ENCODE peak calls at places on chromosomes 6 and 20, in five cellular contexts. H is keratinocyte, W is gastrocnemius medialis, A is RWPE1, M is stomach. G is an unnamed sample.

GRCh38 chr6:18099501-18099900 is 23.0 kb downstream of the NHLRC1 start:
- DNase-seq in H (no peak), W (no peak), A (no peak), M (no peak), G (peak)

GRCh38 chr20:62245911-62246280 is 7.6 kb downstream of the OSBPL2 start:
- DNase-seq in H (no peak), W (no peak), A (no peak), M (no peak), G (no peak)

GRCh38 chr6:149359439-149359838 is 40.6 kb upstream of the SUMO4 start:
- DNase-seq in H (no peak), W (no peak), A (no peak), M (no peak), G (no peak)

GRCh38 chr20:12564982-12565381 is 443.8 kb upstream of the SPTLC3 start:
- DNase-seq in H (no peak), W (no peak), A (no peak), M (no peak), G (no peak)

GRCh38 chr6:46191961-46192360 is 21.2 kb upstream of the ENPP5 start:
- DNase-seq in H (no peak), W (no peak), A (no peak), M (no peak), G (peak)

GRCh38 chr20:61308171-61308795 is 56.2 kb downstream of the CDH4 start:
- DNase-seq in H (no peak), W (no peak), A (no peak), M (no peak), G (no peak)

GRCh38 chr6:101396552-101397173 is 3.2 kb downstream of the GRIK2 start:
- DNase-seq in H (no peak), W (no peak), A (peak), M (peak), G (no peak)

GRCh38 chr6:121695346-121695745 is 259.9 kb downstream of the GJA1 start:
- DNase-seq in H (no peak), W (no peak), A (no peak), M (no peak), G (no peak)

GRCh38 chr6:148811472-148811871 is 64.6 kb downstream of the UST start:
- DNase-seq in H (no peak), W (no peak), A (no peak), M (no peak), G (no peak)

GRCh38 chr20:62477669-62478450 is 2.1 kb upstream of the GATA5 start:
- DNase-seq in H (no peak), W (no peak), A (no peak), M (no peak), G (no peak)

GRCh38 chr20:54063998-54064676 is 6.3 kb downstream of the BCAS1 start:
- DNase-seq in H (no peak), W (no peak), A (no peak), M (no peak), G (no peak)

GRCh38 chr6:41581381-41581991 is 35.3 kb downstream of the FOXP4 start:
- DNase-seq in H (no peak), W (no peak), A (peak), M (no peak), G (no peak)

GRCh38 chr6:26017567-26017966 is 55.0 kb downstream of the TRIM38 start:
- DNase-seq in H (no peak), W (no peak), A (peak), M (peak), G (peak)

GRCh38 chr20:53844259-53844658 is 226.1 kb downstream of the BCAS1 start:
- DNase-seq in H (no peak), W (no peak), A (no peak), M (no peak), G (no peak)

GRCh38 chr6:100879317-100879716 is 1.8 kb downstream of the ASCC3 start:
- DNase-seq in H (no peak), W (no peak), A (no peak), M (no peak), G (no peak)

GRCh38 chr6:133350928-133351327 is 109.8 kb downstream of the EYA4 start:
- DNase-seq in H (no peak), W (no peak), A (no peak), M (no peak), G (no peak)

GRCh38 chr6:32627831-32628230 is 9.4 kb upstream of the HLA-DQA1 start:
- DNase-seq in H (no peak), W (no peak), A (peak), M (peak), G (no peak)

GRCh38 chr20:59683181-59683580 is 78.8 kb downstream of the PHACTR3 start:
- DNase-seq in H (no peak), W (no peak), A (no peak), M (no peak), G (no peak)

GRCh38 chr20:31542963-31543362 is 28.7 kb downstream of the HM13 start:
- DNase-seq in H (no peak), W (no peak), A (no peak), M (no peak), G (no peak)

GRCh38 chr6:157148391-157149323 is 174.7 kb downstream of the TMEM242 start:
- DNase-seq in H (no peak), W (no peak), A (peak), M (peak), G (peak)

GRCh38 chr6:41367700-41368099 is 32.3 kb downstream of the NCR2 start:
- DNase-seq in H (no peak), W (no peak), A (peak), M (peak), G (no peak)

GRCh38 chr20:63698739-63699465 is 2.5 kb downstream of the TNFRSF6B start:
- DNase-seq in H (peak), W (no peak), A (peak), M (no peak), G (peak)

GRCh38 chr6:81785340-81785739 is 32.9 kb upstream of the TENT5A start:
- DNase-seq in H (no peak), W (no peak), A (no peak), M (no peak), G (peak)

GRCh38 chr6:111604259-111605099 is 1.2 kb downstream of the TRAF3IP2 start:
- DNase-seq in H (no peak), W (peak), A (peak), M (peak), G (no peak)

GRCh38 chr20:61052796-61053442 is 199.1 kb upstream of the CDH4 start:
- DNase-seq in H (no peak), W (no peak), A (no peak), M (no peak), G (no peak)

GRCh38 chr6:128388380-128388779 is 132.0 kb downstream of the PTPRK start:
- DNase-seq in H (no peak), W (no peak), A (no peak), M (no peak), G (no peak)

GRCh38 chr6:36577298-36577697 is 16.9 kb upstream of the SRSF3 start:
- DNase-seq in H (no peak), W (no peak), A (peak), M (no peak), G (peak)

GRCh38 chr6:105135907-105136432 is 43.8 kb downstream of the POPDC3 start:
- DNase-seq in H (no peak), W (no peak), A (no peak), M (no peak), G (no peak)

GRCh38 chr20:10113746-10114145 is 79.0 kb downstream of the ANKEF1 start:
- DNase-seq in H (no peak), W (no peak), A (no peak), M (no peak), G (no peak)

GRCh38 chr6:132614554-132614953 is 9.5 kb downstream of the TAAR2 start:
- DNase-seq in H (no peak), W (no peak), A (peak), M (no peak), G (peak)

GRCh38 chr6:132228894-132229293 is 172.4 kb downstream of the MOXD1 start:
- DNase-seq in H (no peak), W (no peak), A (no peak), M (no peak), G (no peak)

GRCh38 chr6:2270049-2270448 is 24.6 kb upstream of the GMDS start:
- DNase-seq in H (no peak), W (no peak), A (no peak), M (no peak), G (no peak)

GRCh38 chr6:2266031-2266430 is 20.6 kb upstream of the GMDS start:
- DNase-seq in H (no peak), W (no peak), A (no peak), M (no peak), G (no peak)

GRCh38 chr6:2264932-2265331 is 19.5 kb upstream of the GMDS start:
- DNase-seq in H (no peak), W (no peak), A (peak), M (no peak), G (peak)

GRCh38 chr6:2263896-2264295 is 18.5 kb upstream of the GMDS start:
- DNase-seq in H (no peak), W (no peak), A (no peak), M (no peak), G (no peak)

DNA sequence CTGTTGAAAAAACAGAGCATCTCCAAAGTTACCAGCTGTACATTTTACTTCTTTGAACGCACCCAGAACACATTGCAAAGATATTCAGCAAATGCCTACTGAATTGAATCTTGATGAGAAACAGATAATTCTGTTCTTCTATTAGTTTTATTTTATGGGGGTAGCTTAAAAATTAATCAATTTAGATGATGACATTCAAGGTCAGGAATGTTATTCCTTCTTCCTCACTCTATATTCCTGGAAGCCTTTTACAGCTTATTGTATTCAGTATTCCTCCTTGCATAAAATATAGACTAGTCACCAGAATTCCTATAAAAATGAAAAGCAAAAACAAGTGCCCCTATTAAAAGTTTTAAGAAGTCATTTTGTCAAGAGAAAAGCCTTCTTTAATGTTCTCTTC is 21.4 kb upstream of the GMDS start:
- DNase-seq in H (no peak), W (no peak), A (no peak), M (no peak), G (no peak)
- H3K27ac ChIP-seq in H (no peak), W (no peak), A (no peak), M (no peak), G (no peak)

GRCh38 chr6:75217203-75217602 is 11.3 kb upstream of the COL12A1 start:
- DNase-seq in H (no peak), W (no peak), A (no peak), M (no peak), G (no peak)
- H3K27ac ChIP-seq in H (no peak), W (no peak), A (no peak), M (no peak), G (no peak)

GRCh38 chr6:12958052-12958706 is 241.6 kb downstream of the PHACTR1 start:
- DNase-seq in H (no peak), W (no peak), A (no peak), M (no peak), G (no peak)
- H3K27ac ChIP-seq in H (no peak), W (peak), A (no peak), M (peak), G (no peak)

GRCh38 chr6:35365599-35366596 is 23.5 kb downstream of the PPARD start:
- DNase-seq in H (no peak), W (no peak), A (no peak), M (no peak), G (no peak)

GRCh38 chr6:35359744-35360348 is 17.5 kb downstream of the PPARD start:
- DNase-seq in H (no peak), W (no peak), A (no peak), M (no peak), G (no peak)

GRCh38 chr6:35360349-35361138 is 18.2 kb downstream of the PPARD start:
- DNase-seq in H (no peak), W (peak), A (no peak), M (no peak), G (peak)

GRCh38 chr6:35362200-35362599 is 19.8 kb downstream of the PPARD start:
- DNase-seq in H (no peak), W (no peak), A (no peak), M (no peak), G (no peak)

DNA sequence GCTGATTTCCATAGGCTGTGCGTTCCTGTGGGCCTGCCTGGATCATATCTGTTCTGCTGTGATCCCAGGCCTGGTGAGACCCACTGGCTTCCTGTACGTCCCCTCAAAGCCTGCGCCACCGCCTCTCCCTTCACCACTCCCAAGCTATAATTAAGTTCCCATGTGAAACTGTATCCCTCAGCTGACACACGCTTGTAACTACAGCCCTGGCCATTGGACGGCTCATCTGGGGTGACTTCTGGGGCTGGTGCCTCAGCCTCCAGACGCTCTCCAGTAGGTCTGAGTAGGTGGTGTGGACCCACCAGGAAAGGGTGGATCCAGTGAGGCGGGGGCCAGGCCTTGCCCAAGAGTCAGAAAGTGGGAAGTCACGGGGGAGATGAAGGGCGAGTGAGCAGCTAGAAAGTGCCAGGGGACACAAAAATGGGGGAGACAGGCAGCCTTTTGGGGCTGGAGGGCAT is 21.0 kb downstream of the PPARD start:
- DNase-seq in H (no peak), W (peak), A (no peak), M (no peak), G (no peak)
- H3K27ac ChIP-seq in H (no peak), W (peak), A (peak), M (no peak), G (no peak)

DNA sequence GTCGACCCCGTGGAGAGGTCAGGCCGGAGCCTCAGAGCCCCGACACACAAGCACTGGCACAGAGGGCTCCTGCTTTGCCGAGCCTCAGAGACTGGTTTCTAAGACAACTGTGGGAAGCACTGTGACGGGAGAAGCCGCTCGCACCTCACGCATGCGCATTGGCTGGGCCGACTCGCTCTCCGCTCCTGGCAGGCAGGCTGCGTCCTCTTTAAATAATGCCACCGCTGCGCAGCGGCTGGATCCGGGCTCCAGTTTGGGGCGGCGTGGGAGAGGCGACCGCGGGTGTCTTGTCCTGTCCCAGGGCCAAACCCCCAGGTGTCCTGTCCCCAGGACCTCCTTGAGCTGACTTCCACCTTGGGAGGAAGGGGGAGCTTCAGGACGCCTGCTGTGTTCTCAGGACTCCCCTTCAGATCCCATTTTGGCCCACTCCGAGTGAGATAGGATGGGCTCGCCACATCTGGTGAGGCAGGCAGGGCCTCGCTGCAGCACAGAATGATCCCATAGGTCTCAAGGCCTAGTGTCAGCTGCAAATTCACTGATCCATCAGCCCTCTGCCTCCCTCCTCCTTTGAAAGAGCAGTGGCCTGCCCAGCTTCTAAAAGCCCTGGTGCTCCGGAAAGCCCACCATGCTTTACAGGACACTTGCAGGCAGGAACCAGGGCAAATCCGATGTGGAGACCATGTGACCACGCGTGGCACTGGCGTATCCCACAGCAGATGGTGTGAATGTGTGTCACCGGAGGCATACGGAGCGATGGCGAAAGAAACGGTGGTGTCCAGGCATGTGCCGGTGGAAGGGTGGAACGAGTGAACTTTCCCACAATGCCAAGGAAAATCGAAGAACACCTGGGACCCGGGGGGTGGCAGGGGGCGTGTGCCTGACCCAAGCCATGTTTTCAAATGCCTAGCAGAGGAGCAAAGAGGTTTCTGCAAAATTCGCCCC is 169.3 kb upstream of the ZNF337 start:
- DNase-seq in H (no peak), W (peak), A (peak), M (peak), G (no peak)
- H3K27ac ChIP-seq in H (no peak), W (no peak), A (no peak), M (no peak), G (no peak)

GRCh38 chr6:39840781-39841180 is 48.6 kb downstream of the DAAM2 start:
- DNase-seq in H (no peak), W (no peak), A (no peak), M (no peak), G (no peak)

GRCh38 chr6:39843305-39844020 is 51.3 kb downstream of the DAAM2 start:
- DNase-seq in H (no peak), W (no peak), A (no peak), M (no peak), G (no peak)

GRCh38 chr6:39839445-39839844 is 47.3 kb downstream of the DAAM2 start:
- DNase-seq in H (no peak), W (no peak), A (no peak), M (no peak), G (no peak)

GRCh38 chr6:39841291-39841690 is 49.1 kb downstream of the DAAM2 start:
- DNase-seq in H (no peak), W (no peak), A (no peak), M (no peak), G (no peak)

DNA sequence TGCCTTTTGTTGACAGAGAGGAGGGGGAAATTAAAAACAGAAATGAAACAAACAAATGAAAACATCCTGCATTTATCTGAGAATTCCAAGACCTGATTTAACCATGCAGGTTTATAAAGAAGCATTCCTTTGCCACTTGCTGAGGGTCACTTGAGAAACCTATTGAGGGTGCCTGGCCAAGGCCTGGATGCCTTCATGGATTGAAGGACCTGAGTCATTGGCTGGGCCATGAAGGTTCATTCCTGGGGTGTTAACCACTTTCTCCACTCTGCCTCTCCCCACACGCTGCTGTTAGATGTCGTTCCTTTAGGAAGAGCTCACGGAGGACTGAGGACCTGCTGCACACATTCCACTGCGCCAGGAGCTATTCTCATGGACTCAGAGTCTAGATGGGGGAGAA is 49.7 kb downstream of the DAAM2 start:
- DNase-seq in H (no peak), W (no peak), A (no peak), M (no peak), G (no peak)
- H3K27ac ChIP-seq in H (no peak), W (peak), A (no peak), M (no peak), G (no peak)

GRCh38 chr6:12007915-12008286 is 4.2 kb upstream of the HIVEP1 start:
- DNase-seq in H (no peak), W (no peak), A (no peak), M (no peak), G (no peak)
- H3K27ac ChIP-seq in H (peak), W (peak), A (peak), M (peak), G (peak)

GRCh38 chr6:138486249-138487121 is 12.8 kb downstream of the NHSL1 start:
- DNase-seq in H (no peak), W (no peak), A (no peak), M (no peak), G (no peak)

GRCh38 chr6:138482816-138483215 is 16.5 kb downstream of the NHSL1 start:
- DNase-seq in H (no peak), W (no peak), A (no peak), M (no peak), G (no peak)

GRCh38 chr6:138485005-138485545 is 14.2 kb downstream of the NHSL1 start:
- DNase-seq in H (no peak), W (no peak), A (no peak), M (no peak), G (no peak)

GRCh38 chr6:138485586-138486248 is 13.6 kb downstream of the NHSL1 start:
- DNase-seq in H (no peak), W (no peak), A (no peak), M (no peak), G (no peak)

GRCh38 chr6:138483911-138484731 is 15.2 kb downstream of the NHSL1 start:
- DNase-seq in H (no peak), W (no peak), A (no peak), M (no peak), G (no peak)
- H3K27ac ChIP-seq in H (no peak), W (no peak), A (no peak), M (no peak), G (no peak)

GRCh38 chr6:14744212-14744556 is 501.7 kb upstream of the JARID2 start:
- DNase-seq in H (no peak), W (no peak), A (no peak), M (no peak), G (no peak)
- H3K27ac ChIP-seq in H (peak), W (no peak), A (peak), M (no peak), G (peak)

G was measured in epithelial cell of prostate.